ENCODE peak calls at places on chromosomes 7 and 10, in six cellular contexts. Y is MM.1S, G is GM12878, X is astrocyte, M is neural progenitor cell, A is HepG2. J is an unnamed sample.

GRCh38 chr10:62794306-62794705 is 10.2 kb upstream of the ADO start:
- DNase-seq in A (no peak), Y (no peak), M (no peak), G (no peak), X (peak; percentile 56), J (no peak)

GRCh38 chr7:27200761-27201230 is 905 bp upstream of the HOXA13 start:
- DNase-seq in G (no peak), X (no peak), M (peak; percentile 49), Y (no peak), A (no peak), J (no peak)

GRCh38 chr7:151062399-151063211 is 3.2 kb downstream of the SLC4A2 start:
- DNase-seq in M (peak; percentile 88), A (peak; percentile 97), X (peak; percentile 75), Y (no peak), G (no peak), J (no peak)

GRCh38 chr7:51180092-51180491 is 136.5 kb downstream of the COBL start:
- DNase-seq in G (no peak), Y (no peak), M (no peak), X (no peak), A (no peak), J (no peak)

GRCh38 chr10:124354411-124355382 is 64.0 kb downstream of the OAT start:
- DNase-seq in G (no peak), Y (peak; percentile 48), A (peak; percentile 75), X (peak; percentile 39), M (peak; percentile 36), J (no peak)

GRCh38 chr10:14659626-14660196 is 115.0 kb downstream of the FAM107B start:
- DNase-seq in A (no peak), G (peak; percentile 88), X (no peak), M (no peak), Y (peak; percentile 94), J (peak; percentile 94)

GRCh38 chr7:35975851-35976454 is 175.1 kb downstream of the SEPTIN7 start:
- DNase-seq in A (peak; percentile 68), Y (peak; percentile 81), M (peak; percentile 80), G (peak; percentile 25), X (peak; percentile 42), J (peak; percentile 81)

GRCh38 chr10:93758911-93759410 is 1.2 kb downstream of the LGI1 start:
- DNase-seq in Y (no peak), G (no peak), X (no peak), A (no peak), M (no peak), J (no peak)

GRCh38 chr7:130632111-130632510 is 36.4 kb downstream of the COPG2 start:
- DNase-seq in M (no peak), Y (no peak), G (no peak), X (peak; percentile 63), A (peak; percentile 15), J (no peak)

GRCh38 chr10:13712799-13713581 is 126.2 kb downstream of the PRPF18 start:
- DNase-seq in G (peak; percentile 82), X (peak; percentile 99), A (no peak), Y (no peak), M (no peak), J (peak; percentile 21)

GRCh38 chr10:96043895-96044580 is 655 bp downstream of the CCNJ start:
- DNase-seq in M (peak; percentile 71), X (peak; percentile 38), A (peak; percentile 24), G (no peak), Y (peak; percentile 31), J (peak; percentile 75)

GRCh38 chr10:23438547-23439451 is at the start of gene OTUD1:
- DNase-seq in G (peak; percentile 28), Y (peak; percentile 96), M (peak; percentile 98), X (peak; percentile 78), A (peak; percentile 78), J (peak; percentile 96)

GRCh38 chr10:77710759-77711682 is 73.4 kb upstream of the KCNMA1 start:
- DNase-seq in Y (peak; percentile 56), X (no peak), G (no peak), M (peak; percentile 88), A (peak; percentile 5), J (peak; percentile 19)

GRCh38 chr10:96369890-96370574 is 11.2 kb upstream of the OPALIN start:
- DNase-seq in A (no peak), M (no peak), Y (no peak), G (no peak), X (no peak), J (no peak)

GRCh38 chr10:98301664-98302319 is 33.8 kb upstream of the LOXL4 start:
- DNase-seq in M (no peak), A (peak; percentile 43), G (no peak), X (no peak), Y (no peak), J (no peak)

GRCh38 chr7:41238851-41239331 is 464.0 kb downstream of the INHBA start:
- DNase-seq in X (peak; percentile 33), A (no peak), G (no peak), M (no peak), Y (no peak), J (no peak)

GRCh38 chr7:149767068-149767467 is 6.3 kb downstream of the ZNF467 start:
- DNase-seq in Y (no peak), A (no peak), G (no peak), M (no peak), X (no peak), J (no peak)

GRCh38 chr10:129950651-129951050 is 13.4 kb downstream of the EBF3 start:
- DNase-seq in A (no peak), M (no peak), G (no peak), X (no peak), Y (no peak), J (no peak)

GRCh38 chr10:126060232-126060935 is 164.0 kb downstream of the FANK1 start:
- DNase-seq in G (no peak), Y (no peak), A (no peak), M (no peak), X (peak; percentile 81), J (no peak)

GRCh38 chr7:131471605-131472004 is 84.8 kb downstream of the PODXL start:
- DNase-seq in A (no peak), G (no peak), Y (no peak), M (no peak), X (no peak), J (no peak)

GRCh38 chr10:20898851-20899250 is 1.7 kb upstream of the NEBL start:
- DNase-seq in X (peak; percentile 78), G (no peak), M (no peak), Y (no peak), A (no peak), J (no peak)

GRCh38 chr7:28178537-28178936 is 2.1 kb downstream of the JAZF1 start:
- DNase-seq in Y (no peak), X (no peak), M (no peak), A (no peak), G (no peak), J (no peak)

DNA sequence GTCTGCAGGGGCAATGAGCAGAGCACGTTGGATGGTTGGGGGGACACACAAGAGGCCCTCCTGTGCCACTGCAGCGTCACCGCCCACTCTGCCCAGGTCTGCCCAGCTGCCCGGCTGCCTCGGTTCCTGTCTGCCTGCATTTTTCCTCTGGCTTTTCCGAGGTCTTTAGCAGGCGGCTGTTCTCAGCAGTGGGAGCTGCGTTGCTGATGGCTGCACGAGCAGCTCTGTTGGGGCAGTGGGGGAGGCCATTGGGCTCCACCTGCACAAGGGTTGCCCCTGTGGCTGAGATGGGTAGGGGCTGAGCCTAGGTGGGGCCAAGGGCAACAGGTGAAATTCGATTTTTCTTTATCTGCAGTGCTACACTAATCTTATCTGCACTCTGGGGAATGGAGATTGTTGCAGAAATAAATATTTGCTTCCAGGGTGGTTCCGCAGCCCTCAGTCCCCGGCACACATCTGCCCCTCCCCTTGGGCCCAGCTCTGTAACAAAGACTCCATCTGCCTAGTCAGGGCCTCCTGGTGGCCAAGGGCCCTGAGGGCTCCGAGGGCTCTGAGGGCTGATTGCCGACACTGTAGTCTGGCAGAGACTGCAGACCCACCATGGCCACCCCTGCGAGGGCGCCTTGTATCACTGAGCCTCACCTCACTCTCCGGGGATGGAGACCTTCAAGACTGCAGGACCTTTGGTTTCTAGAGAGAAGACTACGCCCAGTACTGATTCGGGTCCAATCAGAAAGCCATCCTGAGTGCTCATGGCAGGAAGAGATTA is 141.7 kb upstream of the SHH start:
- DNase-seq in A (peak; percentile 78), G (no peak), Y (no peak), M (no peak), X (no peak), J (no peak)
- TF ChIP-seq CTCF in A (peak; percentile 80), G (no peak), Y (no peak), M (no peak), X (no peak), J (no peak)

GRCh38 chr7:6482743-6483119 is 35.0 kb upstream of the DAGLB start:
- DNase-seq in X (no peak), G (no peak), M (no peak), Y (no peak), A (no peak), J (no peak)
- H3K27ac ChIP-seq in X (peak overlapping the region; percentile 97), G (peak overlapping the region; percentile 87), M (no peak overlapping the region), Y (peak overlapping the region; percentile 50), A (peak overlapping the region; percentile 87), J (no peak overlapping the region)

GRCh38 chr7:63070696-63071095 is 928.0 kb upstream of the ZNF722 start:
- DNase-seq in X (no peak), M (no peak), A (no peak), Y (no peak), G (no peak), J (no peak)

GRCh38 chr7:63067897-63068585 is 930.6 kb upstream of the ZNF722 start:
- DNase-seq in G (no peak), X (no peak), M (no peak), Y (peak; percentile 42), A (no peak), J (no peak)

GRCh38 chr7:63071396-63071795 is 927.3 kb upstream of the ZNF722 start:
- DNase-seq in A (no peak), X (no peak), Y (no peak), G (no peak), M (no peak), J (no peak)

DNA sequence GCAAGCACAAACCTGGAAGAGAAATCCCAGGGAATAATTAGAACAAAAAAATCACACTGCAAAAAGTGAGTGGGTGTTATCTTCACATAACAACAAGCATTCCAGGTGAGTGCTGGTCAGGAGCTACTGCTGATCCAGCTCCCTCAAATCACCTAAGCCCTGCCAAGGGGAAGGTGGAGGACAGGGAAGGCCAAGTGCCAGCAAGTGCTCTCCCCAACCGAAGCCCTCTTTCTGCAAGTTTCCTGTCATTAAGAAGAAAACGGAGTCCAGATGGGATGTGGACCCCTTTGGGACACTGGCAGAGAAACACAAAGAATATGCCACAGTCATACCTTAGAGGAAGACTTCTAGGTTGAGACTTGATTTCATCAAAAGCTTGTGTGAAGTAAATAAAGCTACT is 933.0 kb upstream of the ZNF722 start:
- DNase-seq in G (no peak), Y (no peak), M (no peak), X (no peak), A (no peak), J (no peak)
- H2AFZ ChIP-seq in G (no peak overlapping the region), Y (no peak overlapping the region), M (no peak overlapping the region), X (no peak overlapping the region), A (no peak overlapping the region), J (no peak overlapping the region)

DNA sequence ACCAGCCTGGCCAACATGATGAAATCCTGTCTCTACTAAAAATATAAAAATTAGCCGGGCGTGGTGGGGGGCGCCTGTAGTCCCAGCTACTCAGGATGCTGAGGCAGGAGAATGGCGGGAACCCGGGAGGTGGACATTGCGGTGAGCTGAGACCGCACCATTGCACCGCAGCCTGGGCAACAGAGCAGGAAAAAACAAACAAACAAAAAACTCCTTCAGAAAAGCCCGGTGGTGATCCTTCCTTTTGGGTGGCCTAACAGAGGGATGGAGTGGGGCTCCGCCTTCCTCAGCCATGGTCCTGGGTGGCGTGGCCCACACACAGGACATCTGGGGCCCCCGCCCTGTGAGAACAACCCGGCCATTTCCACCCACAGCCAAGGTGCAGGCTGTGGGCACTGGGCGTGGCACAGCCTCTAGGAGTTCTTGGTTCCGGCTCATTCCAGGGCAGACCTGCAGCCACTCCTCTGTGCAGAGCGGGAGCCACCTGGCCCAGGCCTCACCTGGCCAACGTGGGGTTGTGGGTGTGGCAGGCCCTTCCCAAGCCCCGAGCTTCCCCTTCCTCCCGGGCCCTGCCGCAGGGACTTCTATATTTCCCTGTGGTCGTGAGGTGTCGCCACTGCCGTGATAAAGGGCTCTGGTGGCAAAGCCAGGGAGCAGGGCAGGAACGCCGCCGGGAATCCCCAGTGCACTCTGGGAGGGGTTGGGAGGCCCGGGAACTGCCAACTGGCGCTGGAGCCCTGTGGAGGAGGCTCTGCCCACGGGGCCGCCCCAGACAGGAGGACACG is 37.6 kb downstream of the GET4 start:
- DNase-seq in G (no peak), Y (no peak), X (no peak), M (no peak), A (no peak), J (no peak)
- TF ChIP-seq CTCF in G (no peak), Y (no peak), X (no peak), M (no peak), A (no peak), J (no peak)